ENCODE peak calls at places on chromosome 10, in nine cellular contexts. L, P, Q, D, Y, B, K, T and N are unnamed samples.

GRCh38 chr10:44458671-44459403 is 73.9 kb upstream of the CXCL12 start:
- DNase-seq in L (no peak), P (no peak), Q (no peak), D (no peak), Y (no peak), B (no peak), K (no peak), T (no peak), N (no peak)

GRCh38 chr10:106795619-106796018 is 368.9 kb downstream of the SORCS1 start:
- DNase-seq in L (no peak), P (no peak), Q (no peak), D (no peak), Y (no peak), B (peak; percentile 33), K (no peak), T (peak; percentile 15), N (no peak)

GRCh38 chr10:6659451-6659850 is 79.4 kb upstream of the PRKCQ start:
- DNase-seq in L (no peak), P (no peak), Q (no peak), D (no peak), Y (no peak), B (peak; percentile 4), K (no peak), T (no peak), N (no peak)

GRCh38 chr10:95308389-95309302 is 17.8 kb upstream of the PDLIM1 start:
- DNase-seq in L (no peak), P (no peak), Q (no peak), D (no peak), Y (no peak), B (peak; percentile 98), K (no peak), T (peak; percentile 80), N (no peak)

GRCh38 chr10:88828310-88828709 is 23.3 kb downstream of the ANKRD22 start:
- DNase-seq in L (no peak), P (no peak), Q (no peak), D (no peak), Y (no peak), B (no peak), K (no peak), T (no peak), N (no peak)

GRCh38 chr10:20742737-20743136 is 154.4 kb downstream of the NEBL start:
- DNase-seq in L (no peak), P (no peak), Q (no peak), D (no peak), Y (no peak), B (no peak), K (no peak), T (no peak), N (no peak)

GRCh38 chr10:89889610-89890009 is 188.2 kb downstream of the KIF20B start:
- DNase-seq in L (no peak), P (no peak), Q (no peak), D (no peak), Y (no peak), B (no peak), K (no peak), T (no peak), N (no peak)

GRCh38 chr10:104130041-104130440 is 8.1 kb downstream of the SFR1 start:
- DNase-seq in L (no peak), P (no peak), Q (no peak), D (no peak), Y (no peak), B (no peak), K (no peak), T (no peak), N (no peak)

GRCh38 chr10:69123306-69123746 is 652 bp upstream of the VPS26A start:
- DNase-seq in L (no peak), P (peak; percentile 32), Q (no peak), D (no peak), Y (no peak), B (no peak), K (no peak), T (no peak), N (no peak)

GRCh38 chr10:62402503-62402902 is 28.3 kb downstream of the ZNF365 start:
- DNase-seq in L (no peak), P (no peak), Q (no peak), D (no peak), Y (no peak), B (no peak), K (no peak), T (no peak), N (no peak)

GRCh38 chr10:43885842-43886241 is 237.2 kb upstream of the ZNF32 start:
- DNase-seq in L (no peak), P (no peak), Q (no peak), D (no peak), Y (no peak), B (no peak), K (no peak), T (peak; percentile 65), N (no peak)